ENCODE peak calls at places on chromosomes 16 and 17, in six cellular contexts. One of them, this sample, is unnamed.

GRCh38 chr16:88628512-88628974 is 9.8 kb upstream of the IL17C start:
- DNase-seq in GM12878: no peak
- DNase-seq in HCT116: no peak
- DNase-seq in HepG2: peak; percentile 59
- DNase-seq in H1: peak; percentile 54
- DNase-seq in K562: peak; percentile 87
- DNase-seq in this sample: peak; percentile 63

GRCh38 chr17:21043296-21044232 is 753 bp upstream of the USP22 start:
- DNase-seq in GM12878: peak; percentile 84
- DNase-seq in HCT116: peak; percentile 95
- DNase-seq in HepG2: peak; percentile 96
- DNase-seq in H1: peak; percentile 94
- DNase-seq in K562: peak; percentile 96
- DNase-seq in this sample: peak; percentile 91

GRCh38 chr17:41975099-41976083 is 8.8 kb downstream of the CNP start:
- DNase-seq in GM12878: no peak
- DNase-seq in HCT116: no peak
- DNase-seq in HepG2: no peak
- DNase-seq in H1: no peak
- DNase-seq in K562: no peak
- DNase-seq in this sample: no peak

GRCh38 chr17:39714234-39714633 is 14.4 kb downstream of the ERBB2 start:
- DNase-seq in GM12878: no peak
- DNase-seq in HCT116: no peak
- DNase-seq in HepG2: no peak
- DNase-seq in H1: no peak
- DNase-seq in K562: no peak
- DNase-seq in this sample: no peak

GRCh38 chr17:82490512-82491195 is 28.9 kb upstream of the FOXK2 start:
- DNase-seq in GM12878: no peak
- DNase-seq in HCT116: no peak
- DNase-seq in HepG2: no peak
- DNase-seq in H1: no peak
- DNase-seq in K562: no peak
- DNase-seq in this sample: no peak

GRCh38 chr17:35947156-35947585 is 3.7 kb upstream of the LYZL6 start:
- DNase-seq in GM12878: no peak
- DNase-seq in HCT116: peak; percentile 46
- DNase-seq in HepG2: peak; percentile 52
- DNase-seq in H1: no peak
- DNase-seq in K562: peak; percentile 80
- DNase-seq in this sample: peak; percentile 42

GRCh38 chr16:68740628-68741346 is 3.7 kb downstream of the CDH1 start:
- DNase-seq in GM12878: no peak
- DNase-seq in HCT116: no peak
- DNase-seq in HepG2: no peak
- DNase-seq in H1: no peak
- DNase-seq in K562: no peak
- DNase-seq in this sample: no peak

GRCh38 chr17:27653572-27653971 is 22.6 kb downstream of the LGALS9 start:
- DNase-seq in GM12878: no peak
- DNase-seq in HCT116: no peak
- DNase-seq in HepG2: no peak
- DNase-seq in H1: no peak
- DNase-seq in K562: no peak
- DNase-seq in this sample: no peak

GRCh38 chr17:72338847-72339790 is 218.3 kb downstream of the SOX9 start:
- DNase-seq in GM12878: no peak
- DNase-seq in HCT116: peak; percentile 91
- DNase-seq in HepG2: peak; percentile 97
- DNase-seq in H1: no peak
- DNase-seq in K562: no peak
- DNase-seq in this sample: peak; percentile 20

GRCh38 chr17:9028171-9028570 is 6.9 kb downstream of the NTN1 start:
- DNase-seq in GM12878: no peak
- DNase-seq in HCT116: no peak
- DNase-seq in HepG2: no peak
- DNase-seq in H1: no peak
- DNase-seq in K562: no peak
- DNase-seq in this sample: no peak

GRCh38 chr17:28698253-28698941 is 13.3 kb downstream of the PROCA1 start:
- DNase-seq in GM12878: no peak
- DNase-seq in HCT116: no peak
- DNase-seq in HepG2: peak; percentile 100
- DNase-seq in H1: no peak
- DNase-seq in K562: no peak
- DNase-seq in this sample: no peak

GRCh38 chr16:56695246-56695645 is 13.0 kb downstream of the MT1X start:
- DNase-seq in GM12878: no peak
- DNase-seq in HCT116: no peak
- DNase-seq in HepG2: no peak
- DNase-seq in H1: no peak
- DNase-seq in K562: no peak
- DNase-seq in this sample: no peak

GRCh38 chr16:66849543-66849942 is 5.3 kb downstream of the CA7 start:
- DNase-seq in GM12878: no peak
- DNase-seq in HCT116: no peak
- DNase-seq in HepG2: no peak
- DNase-seq in H1: no peak
- DNase-seq in K562: no peak
- DNase-seq in this sample: no peak

GRCh38 chr17:12472613-12473173 is 193.0 kb upstream of the MYOCD start:
- DNase-seq in GM12878: no peak
- DNase-seq in HCT116: no peak
- DNase-seq in HepG2: no peak
- DNase-seq in H1: no peak
- DNase-seq in K562: no peak
- DNase-seq in this sample: no peak

GRCh38 chr17:15009087-15009486 is 256.0 kb downstream of the PMP22 start:
- DNase-seq in GM12878: no peak
- DNase-seq in HCT116: no peak
- DNase-seq in HepG2: no peak
- DNase-seq in H1: no peak
- DNase-seq in K562: no peak
- DNase-seq in this sample: no peak

GRCh38 chr17:2736956-2737355 is 12.5 kb downstream of the CCDC92B start:
- DNase-seq in GM12878: no peak
- DNase-seq in HCT116: no peak
- DNase-seq in HepG2: no peak
- DNase-seq in H1: no peak
- DNase-seq in K562: no peak
- DNase-seq in this sample: no peak

GRCh38 chr17:32609085-32609484 is 122.3 kb downstream of the CDK5R1 start:
- DNase-seq in GM12878: peak; percentile 59
- DNase-seq in HCT116: peak; percentile 31
- DNase-seq in HepG2: peak; percentile 6
- DNase-seq in H1: no peak
- DNase-seq in K562: no peak
- DNase-seq in this sample: no peak

GRCh38 chr16:70630960-70631745 is 15.2 kb upstream of the IL34 start:
- DNase-seq in GM12878: no peak
- DNase-seq in HCT116: no peak
- DNase-seq in HepG2: no peak
- DNase-seq in H1: no peak
- DNase-seq in K562: no peak
- DNase-seq in this sample: no peak

GRCh38 chr17:2595200-2595599 is 1.7 kb downstream of the PAFAH1B1 start:
- DNase-seq in GM12878: no peak
- DNase-seq in HCT116: no peak
- DNase-seq in HepG2: no peak
- DNase-seq in H1: no peak
- DNase-seq in K562: no peak
- DNase-seq in this sample: no peak

GRCh38 chr16:63066552-63066951 is 1030.3 kb upstream of the CDH8 start:
- DNase-seq in GM12878: no peak
- DNase-seq in HCT116: no peak
- DNase-seq in HepG2: no peak
- DNase-seq in H1: no peak
- DNase-seq in K562: no peak
- DNase-seq in this sample: no peak

GRCh38 chr16:76201385-76201784 is 75.8 kb upstream of the CNTNAP4 start:
- DNase-seq in GM12878: no peak
- DNase-seq in HCT116: no peak
- DNase-seq in HepG2: no peak
- DNase-seq in H1: no peak
- DNase-seq in K562: no peak
- DNase-seq in this sample: no peak

GRCh38 chr16:23320695-23321094 is 18.6 kb downstream of the SCNN1B start:
- DNase-seq in GM12878: no peak
- DNase-seq in HCT116: no peak
- DNase-seq in HepG2: no peak
- DNase-seq in H1: no peak
- DNase-seq in K562: no peak
- DNase-seq in this sample: no peak

GRCh38 chr16:23324727-23325126 is 22.6 kb downstream of the SCNN1B start:
- DNase-seq in GM12878: no peak
- DNase-seq in HCT116: no peak
- DNase-seq in HepG2: peak; percentile 44
- DNase-seq in H1: no peak
- DNase-seq in K562: no peak
- DNase-seq in this sample: no peak

GRCh38 chr16:23321206-23321875 is 19.2 kb downstream of the SCNN1B start:
- DNase-seq in GM12878: no peak
- DNase-seq in HCT116: no peak
- DNase-seq in HepG2: no peak
- DNase-seq in H1: no peak
- DNase-seq in K562: no peak
- DNase-seq in this sample: no peak

GRCh38 chr16:23319861-23320615 is 17.9 kb downstream of the SCNN1B start:
- DNase-seq in GM12878: no peak
- DNase-seq in HCT116: no peak
- DNase-seq in HepG2: no peak
- DNase-seq in H1: no peak
- DNase-seq in K562: no peak
- DNase-seq in this sample: no peak

GRCh38 chr16:23323224-23324030 is 21.3 kb downstream of the SCNN1B start:
- DNase-seq in GM12878: peak; percentile 84
- DNase-seq in HCT116: no peak
- DNase-seq in HepG2: no peak
- DNase-seq in H1: no peak
- DNase-seq in K562: no peak
- DNase-seq in this sample: no peak
- H3K4me1 ChIP-seq in GM12878: peaks cover 22% of the 10 kb centered on the region
- H3K4me1 ChIP-seq in HCT116: no peaks in the 10 kb centered on the region
- H3K4me1 ChIP-seq in HepG2: peaks cover 9% of the 10 kb centered on the region
- H3K4me1 ChIP-seq in H1: no peaks in the 10 kb centered on the region
- H3K4me1 ChIP-seq in K562: no peaks in the 10 kb centered on the region
- H3K4me1 ChIP-seq in this sample: peaks cover 13% of the 10 kb centered on the region

DNA sequence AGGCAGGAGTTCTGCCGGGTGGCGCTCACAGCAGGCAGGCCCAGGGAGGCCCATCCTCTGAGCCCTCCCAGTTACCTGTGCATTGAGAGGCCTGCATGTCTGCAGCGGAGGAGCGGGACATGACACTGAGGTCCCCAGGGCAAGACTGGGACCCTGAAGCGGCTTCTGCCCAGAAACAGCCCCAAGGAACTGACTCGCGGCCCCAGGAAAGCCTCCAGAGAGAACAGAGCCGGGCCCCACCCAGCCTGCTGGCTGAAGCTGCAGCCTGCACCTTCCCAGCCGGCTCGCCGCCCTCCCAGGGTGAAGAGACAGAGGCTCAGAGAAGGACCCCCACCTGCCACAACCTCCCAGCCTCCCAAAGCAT is 16.5 kb downstream of the ZNF423 start:
- DNase-seq in GM12878: no peak
- DNase-seq in HCT116: no peak
- DNase-seq in HepG2: no peak
- DNase-seq in H1: no peak
- DNase-seq in K562: no peak
- DNase-seq in this sample: no peak
- TF ChIP-seq ZNF274 in GM12878: no peak
- TF ChIP-seq ZNF274 in HCT116: no peak
- TF ChIP-seq ZNF274 in HepG2: no peak
- TF ChIP-seq ZNF274 in H1: no peak
- TF ChIP-seq ZNF274 in K562: no peak
- TF ChIP-seq ZNF274 in this sample: no peak

GRCh38 chr17:3961564-3962047 is 2.6 kb downstream of the ATP2A3 start:
- DNase-seq in GM12878: peak; percentile 63
- DNase-seq in HCT116: no peak
- DNase-seq in HepG2: no peak
- DNase-seq in H1: no peak
- DNase-seq in K562: no peak
- DNase-seq in this sample: no peak

GRCh38 chr17:3959295-3959899 is 4.8 kb downstream of the ATP2A3 start:
- DNase-seq in GM12878: no peak
- DNase-seq in HCT116: no peak
- DNase-seq in HepG2: peak; percentile 62
- DNase-seq in H1: no peak
- DNase-seq in K562: peak; percentile 66
- DNase-seq in this sample: no peak

GRCh38 chr17:3962217-3963069 is 1.8 kb downstream of the ATP2A3 start:
- DNase-seq in GM12878: no peak
- DNase-seq in HCT116: no peak
- DNase-seq in HepG2: no peak
- DNase-seq in H1: no peak
- DNase-seq in K562: no peak
- DNase-seq in this sample: no peak

GRCh38 chr17:3959921-3960601 is 4.2 kb downstream of the ATP2A3 start:
- DNase-seq in GM12878: no peak
- DNase-seq in HCT116: no peak
- DNase-seq in HepG2: no peak
- DNase-seq in H1: no peak
- DNase-seq in K562: no peak
- DNase-seq in this sample: no peak

GRCh38 chr17:3960764-3961163 is 3.5 kb downstream of the ATP2A3 start:
- DNase-seq in GM12878: no peak
- DNase-seq in HCT116: no peak
- DNase-seq in HepG2: no peak
- DNase-seq in H1: no peak
- DNase-seq in K562: no peak
- DNase-seq in this sample: no peak
- H3K4me1 ChIP-seq in GM12878: peaks cover 35% of the 10 kb centered on the region
- H3K4me1 ChIP-seq in HCT116: peaks cover 22% of the 10 kb centered on the region
- H3K4me1 ChIP-seq in HepG2: peaks cover 43% of the 10 kb centered on the region
- H3K4me1 ChIP-seq in H1: peaks cover 3% of the 10 kb centered on the region
- H3K4me1 ChIP-seq in K562: peaks cover 73% of the 10 kb centered on the region
- H3K4me1 ChIP-seq in this sample: peaks cover 26% of the 10 kb centered on the region

GRCh38 chr17:74117087-74117486 is 86.4 kb upstream of the RPL38 start:
- DNase-seq in GM12878: no peak
- DNase-seq in HCT116: no peak
- DNase-seq in HepG2: no peak
- DNase-seq in H1: no peak
- DNase-seq in K562: no peak
- DNase-seq in this sample: no peak
- TF ChIP-seq ZNF274 in GM12878: no peak
- TF ChIP-seq ZNF274 in HCT116: no peak
- TF ChIP-seq ZNF274 in HepG2: no peak
- TF ChIP-seq ZNF274 in H1: no peak
- TF ChIP-seq ZNF274 in K562: no peak
- TF ChIP-seq ZNF274 in this sample: no peak

DNA sequence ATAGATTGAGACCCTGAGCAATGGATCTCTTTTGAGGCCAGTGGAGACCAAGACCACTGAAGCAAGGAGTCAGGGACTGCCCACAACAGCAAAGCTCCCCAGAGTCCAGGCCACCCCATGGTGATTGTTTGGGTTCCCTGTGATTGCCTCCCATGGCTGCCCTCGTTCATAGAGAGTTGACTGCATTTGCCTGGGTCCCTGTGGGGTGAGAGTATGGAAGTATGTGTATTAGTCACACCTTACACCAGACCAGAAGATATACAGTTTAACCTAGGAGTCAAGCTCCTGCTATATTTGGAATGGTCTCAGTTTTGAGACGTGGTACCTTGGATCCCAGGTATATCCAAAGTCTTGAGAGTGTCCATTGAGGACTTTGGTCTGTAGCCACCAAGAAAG is 20.2 kb downstream of the HLF start:
- DNase-seq in GM12878: no peak
- DNase-seq in HCT116: no peak
- DNase-seq in HepG2: no peak
- DNase-seq in H1: no peak
- DNase-seq in K562: no peak
- DNase-seq in this sample: no peak
- H3K4me1 ChIP-seq in GM12878: no peaks in the 10 kb centered on the region
- H3K4me1 ChIP-seq in HCT116: peaks cover 10% of the 10 kb centered on the region
- H3K4me1 ChIP-seq in HepG2: peaks cover 100% of the 10 kb centered on the region
- H3K4me1 ChIP-seq in H1: no peaks in the 10 kb centered on the region
- H3K4me1 ChIP-seq in K562: no peaks in the 10 kb centered on the region
- H3K4me1 ChIP-seq in this sample: no peaks in the 10 kb centered on the region

This sample was measured in NT2/D1.